ENCODE peak calls at places on chromosomes 13 and 19, in four cellular contexts. M is K562, H is HCT116, L is HepG2. N is an unnamed sample. For H3K4me1, the result is how much of the 10 kb centered on the place peaks cover.

GRCh38 chr13:98180092-98180491 is 3.0 kb upstream of the RNF113B start:
- DNase-seq in M (no peak), L (no peak), H (no peak), N (no peak)

GRCh38 chr19:7533281-7533819 is 2.2 kb upstream of the PNPLA6 start:
- DNase-seq in H (no peak), L (no peak), M (no peak), N (no peak)

GRCh38 chr19:18321729-18322091 is 1.2 kb downstream of the LSM4 start:
- DNase-seq in H (no peak), L (no peak), M (no peak), N (no peak)

GRCh38 chr19:47778954-47779351 is 450 bp downstream of the SELENOW start:
- DNase-seq in H (no peak), L (no peak), M (peak), N (no peak)

GRCh38 chr19:18507727-18508440 is 14.0 kb downstream of the ELL start:
- DNase-seq in L (peak), H (no peak), M (no peak), N (no peak)

GRCh38 chr13:28611654-28612131 is 47.2 kb upstream of the POMP start:
- DNase-seq in H (no peak), L (no peak), M (peak), N (no peak)

GRCh38 chr19:15433519-15434069 is 14.8 kb upstream of the AKAP8L start:
- DNase-seq in L (no peak), M (no peak), H (no peak), N (no peak)

GRCh38 chr19:10074153-10074552 is 12.0 kb upstream of the SHFL start:
- DNase-seq in M (peak), H (peak), L (peak), N (no peak)

GRCh38 chr13:45747071-45747470 is 45.0 kb downstream of the CBY2 start:
- DNase-seq in M (no peak), L (no peak), H (no peak), N (no peak)

GRCh38 chr13:93635687-93636086 is 409.1 kb downstream of the GPC6 start:
- DNase-seq in M (no peak), H (no peak), L (no peak), N (no peak)

GRCh38 chr19:48554385-48555091 is 2.6 kb downstream of the SULT2B1 start:
- DNase-seq in M (no peak), L (peak), H (no peak), N (no peak)

GRCh38 chr13:113589961-113590339 is 5.4 kb downstream of the TFDP1 start:
- DNase-seq in H (no peak), M (no peak), L (no peak), N (no peak)

GRCh38 chr19:2270572-2271515 is 11.1 kb downstream of the PEAK3 start:
- DNase-seq in L (peak), H (no peak), M (peak), N (no peak)

GRCh38 chr13:110123041-110123809 is 183.7 kb downstream of the COL4A1 start:
- DNase-seq in L (no peak), M (no peak), H (no peak), N (no peak)

GRCh38 chr13:59182241-59182640 is 981.5 kb downstream of the DIAPH3 start:
- DNase-seq in H (no peak), M (no peak), L (no peak), N (no peak)

GRCh38 chr19:58474291-58474996 is 1.7 kb upstream of the ZNF446 start:
- DNase-seq in H (no peak), M (no peak), L (no peak), N (no peak)
- TF ChIP-seq TCF7L2 in H (no peak), M (no peak), L (no peak), N (no peak)

DNA sequence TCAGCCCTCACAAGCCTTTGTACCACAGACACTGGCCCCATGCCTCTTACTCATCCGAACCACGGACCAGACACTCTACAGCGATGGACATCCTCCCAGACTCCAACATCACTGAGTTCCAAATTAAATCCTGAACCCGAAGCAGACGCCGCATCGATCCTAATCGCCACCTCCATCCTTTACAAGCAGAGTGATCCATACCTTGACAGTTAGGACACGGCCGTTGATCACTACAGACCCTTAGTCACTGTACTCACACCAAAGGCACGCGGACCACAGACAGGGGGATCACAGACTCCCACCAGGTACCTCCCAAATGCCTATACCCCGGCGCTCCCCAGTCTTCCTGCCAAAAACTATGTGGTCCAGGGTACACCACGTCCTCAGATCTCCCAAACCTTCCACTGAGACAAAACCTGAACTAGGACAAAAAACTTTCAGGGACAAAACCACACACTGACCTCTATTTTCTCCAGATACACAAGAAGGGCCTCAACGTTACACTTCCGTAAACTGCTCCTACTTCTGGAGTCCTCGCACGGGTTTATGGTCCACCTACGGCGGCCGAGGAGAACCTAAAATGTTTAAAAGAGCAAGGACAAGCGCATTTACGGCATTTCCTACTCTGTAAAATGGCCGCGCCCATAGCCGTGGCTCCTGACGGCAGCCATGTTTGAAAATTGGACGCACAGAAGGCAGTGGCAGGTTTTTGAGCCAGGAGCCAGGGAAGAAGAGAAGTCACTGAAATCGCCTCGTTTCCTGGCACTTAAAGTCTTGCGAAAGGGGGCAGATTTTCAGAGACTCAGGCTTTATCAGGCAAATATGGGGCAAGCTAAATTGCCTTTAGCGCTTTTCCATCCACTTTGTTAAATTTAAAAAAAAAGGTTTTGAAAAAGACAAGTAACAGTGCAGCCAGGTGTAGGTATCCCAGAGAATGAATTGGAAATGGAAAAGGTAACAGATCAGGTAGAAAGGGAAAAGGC is at the start of gene ZNF350:
- DNase-seq in M (peak), L (peak), H (peak), N (peak)
- H3K4me1 ChIP-seq in M (under half), L (under half), H (under half), N (under half)

GRCh38 chr13:40404407-40404806 is 262.0 kb downstream of the FOXO1 start:
- DNase-seq in H (no peak), L (no peak), M (no peak), N (no peak)

GRCh38 chr13:40401911-40402776 is 264.3 kb downstream of the FOXO1 start:
- DNase-seq in M (peak), L (peak), H (peak), N (no peak)

GRCh38 chr13:40404967-40405716 is 261.3 kb downstream of the FOXO1 start:
- DNase-seq in L (no peak), H (no peak), M (no peak), N (no peak)

GRCh38 chr13:40403509-40404241 is 262.8 kb downstream of the FOXO1 start:
- DNase-seq in M (no peak), H (no peak), L (no peak), N (no peak)

GRCh38 chr13:40402931-40403412 is 263.5 kb downstream of the FOXO1 start:
- DNase-seq in L (peak), H (no peak), M (no peak), N (no peak)
- TF ChIP-seq TCF7L2 in L (no peak), H (no peak), M (no peak), N (no peak)

DNA sequence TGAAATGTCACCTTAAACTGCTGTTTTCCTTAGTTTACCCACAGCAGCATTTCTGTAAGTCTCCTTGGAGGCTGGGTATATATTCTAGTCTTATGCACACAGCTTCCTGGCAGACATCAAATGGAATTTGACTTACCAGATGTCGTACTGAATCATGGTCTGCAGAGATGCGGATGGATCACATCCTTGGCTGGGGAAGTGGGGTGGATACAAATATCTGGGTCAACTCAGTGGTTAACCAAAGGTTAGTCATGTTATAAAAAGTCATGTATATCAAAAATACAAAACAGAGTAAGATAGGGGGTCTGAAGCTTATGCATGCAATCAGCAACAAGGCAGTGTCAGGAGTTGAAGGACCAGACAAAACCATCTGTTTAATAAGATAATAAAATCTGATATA is 61.8 kb downstream of the WASF3 start:
- DNase-seq in H (no peak), M (no peak), L (no peak), N (no peak)
- H3K4me1 ChIP-seq in H (under half), M (under half), L (under half), N (under half)

GRCh38 chr13:78325585-78325984 is 277.8 kb downstream of the POU4F1 start:
- DNase-seq in M (no peak), L (no peak), H (no peak), N (no peak)
- TF ChIP-seq TCF7L2 in M (no peak), L (no peak), H (no peak), N (no peak)

DNA sequence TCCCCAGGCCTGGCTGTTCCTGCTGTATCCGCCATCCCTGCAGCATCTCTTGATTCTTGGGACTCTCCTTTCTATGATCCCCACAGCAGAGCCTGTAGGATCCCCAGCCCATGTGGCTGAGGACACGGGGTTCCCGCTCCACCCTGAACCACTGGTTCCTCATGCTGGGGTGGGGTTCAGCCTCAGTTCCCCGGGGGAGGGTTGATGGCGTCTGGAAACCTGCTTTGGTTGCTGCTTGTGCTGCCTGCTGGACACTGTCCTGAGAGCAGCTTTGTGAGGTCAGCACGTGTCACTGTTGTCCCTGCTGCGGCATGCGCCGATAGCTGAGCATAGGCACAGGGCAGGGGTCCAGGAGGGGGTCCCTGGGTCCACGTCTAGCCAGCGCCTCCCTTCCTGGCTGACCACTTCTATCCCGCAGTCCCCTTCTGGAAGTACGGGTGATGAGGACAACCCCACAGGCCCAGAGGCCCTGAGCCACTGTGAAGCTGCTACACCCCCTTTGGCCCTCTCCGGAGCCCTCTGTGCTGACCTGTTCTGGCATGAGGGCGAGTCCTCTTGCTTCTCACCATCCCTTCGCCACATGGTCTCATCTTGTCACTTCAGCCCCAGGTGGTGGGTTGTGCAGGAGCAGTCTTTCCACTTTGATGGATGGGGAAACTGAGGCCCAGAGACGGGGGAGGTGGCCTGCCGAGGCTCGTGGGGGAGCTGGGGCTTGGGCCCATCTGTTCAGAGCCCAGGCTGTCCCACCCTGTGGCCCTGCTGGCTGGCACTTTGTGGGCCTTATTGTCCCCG is 5.5 kb downstream of the EPN1 start:
- DNase-seq in L (no peak), M (no peak), H (no peak), N (no peak)
- H3K4me1 ChIP-seq in L (half or more), M (half or more), H (under half), N (under half)

GRCh38 chr19:45216677-45217076 is 28.5 kb downstream of the EXOC3L2 start:
- DNase-seq in H (no peak), M (no peak), L (no peak), N (no peak)

GRCh38 chr19:45215391-45216191 is 29.6 kb downstream of the EXOC3L2 start:
- DNase-seq in L (no peak), M (no peak), H (no peak), N (no peak)

GRCh38 chr19:45217193-45217956 is 27.8 kb downstream of the EXOC3L2 start:
- DNase-seq in M (no peak), L (no peak), H (no peak), N (no peak)

GRCh38 chr19:45213031-45213430 is 32.2 kb downstream of the EXOC3L2 start:
- DNase-seq in L (no peak), M (no peak), H (no peak), N (no peak)

GRCh38 chr19:45211751-45212381 is 33.3 kb downstream of the BLOC1S3 start:
- DNase-seq in H (no peak), M (no peak), L (no peak), N (no peak)
- TF ChIP-seq TCF7L2 in H (no peak), M (no peak), L (no peak), N (no peak)

GRCh38 chr13:105996391-105997028 is 539.0 kb downstream of the EFNB2 start:
- DNase-seq in H (no peak), M (no peak), L (no peak), N (no peak)
- H3K4me1 ChIP-seq in H (under half), M (under half), L (under half), N (under half)

DNA sequence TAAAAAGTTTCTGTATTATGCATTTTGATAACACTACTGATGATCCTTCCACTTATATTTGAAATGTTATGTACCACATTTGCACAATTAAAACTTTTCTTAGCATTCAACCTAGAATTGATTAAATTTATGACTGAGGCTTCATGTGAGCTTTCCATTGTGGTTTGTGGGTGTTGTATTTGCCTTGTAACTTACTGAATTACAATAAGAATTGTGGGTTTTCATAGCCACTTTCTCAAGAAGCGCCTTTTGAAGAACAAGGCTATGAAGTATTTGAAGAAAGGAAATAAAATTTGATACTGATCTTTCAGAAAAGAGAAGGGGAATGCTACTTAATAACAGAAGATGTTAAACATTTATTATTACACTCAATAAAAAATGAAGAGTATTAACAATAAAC is 7.0 kb upstream of the TEX26 start:
- DNase-seq in M (no peak), L (no peak), H (no peak), N (no peak)
- TF ChIP-seq TCF7L2 in M (no peak), L (no peak), H (no peak), N (no peak)

GRCh38 chr19:36256853-36257511 is 42.1 kb downstream of the ZNF146 start:
- DNase-seq in L (no peak), H (no peak), M (no peak), N (no peak)

GRCh38 chr19:36256064-36256463 is 41.2 kb downstream of the ZNF146 start:
- DNase-seq in L (no peak), M (no peak), H (no peak), N (no peak)

GRCh38 chr19:36255316-36255715 is 40.4 kb downstream of the ZNF146 start:
- DNase-seq in H (no peak), M (no peak), L (no peak), N (no peak)

GRCh38 chr19:36257512-36257876 is 42.6 kb downstream of the ZNF146 start:
- DNase-seq in L (no peak), M (no peak), H (no peak), N (no peak)

DNA sequence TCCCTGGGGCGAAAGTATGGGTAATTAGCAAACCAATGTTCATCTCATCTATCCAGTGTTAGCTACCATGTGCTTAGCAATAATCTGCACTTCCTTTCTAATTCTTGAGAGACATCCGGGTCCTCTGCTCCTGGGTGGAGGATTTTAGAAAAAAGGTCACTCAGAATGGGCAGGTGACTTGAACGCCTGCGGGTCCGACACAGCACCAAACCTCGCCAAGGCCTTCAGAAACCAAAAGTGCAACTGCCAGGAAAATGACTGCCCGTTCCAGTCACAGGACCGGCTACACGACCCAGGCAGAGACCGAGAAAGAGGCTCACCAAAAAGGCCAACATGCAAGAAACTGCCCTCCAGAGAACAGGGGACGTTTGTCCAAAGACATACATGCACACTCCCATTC is 39.9 kb downstream of the ZNF146 start:
- DNase-seq in M (no peak), H (no peak), L (no peak), N (no peak)
- H3K4me1 ChIP-seq in M (under half), H (under half), L (under half), N (under half)

N was measured in Panc1.